ENCODE peak calls at places on chromosomes 11 and 22, in five cellular contexts. G is pancreas, H is NCI-H1092 treated with DMSO at 0.1 percent for 48 hours, I is NCI-H510A treated with DMSO at 0.1 percent for 48 hours, Q is retina. Z is an unnamed sample.

GRCh38 chr22:37269930-37270678 is 12.2 kb upstream of the CYTH4 start:
- DNase-seq in H (no peak), I (no peak), G (no peak), Q (no peak), Z (no peak)

GRCh38 chr11:70568504-70569172 is 170.3 kb downstream of the CTTN start:
- DNase-seq in H (no peak), G (no peak), I (no peak), Q (no peak), Z (no peak)

GRCh38 chr11:64531906-64532312 is 59.1 kb upstream of the SLC22A12 start:
- DNase-seq in H (no peak), Q (no peak), I (no peak), G (peak; percentile 44), Z (no peak)

GRCh38 chr11:15943418-15944197 is 412.7 kb downstream of the SOX6 start:
- DNase-seq in I (no peak), H (peak; percentile 14), G (no peak), Q (no peak), Z (no peak)

GRCh38 chr11:74175923-74176322 is 4.8 kb downstream of the PPME1 start:
- DNase-seq in G (no peak), I (no peak), H (no peak), Q (no peak), Z (no peak)

GRCh38 chr11:7609015-7609414 is 64.3 kb downstream of the CYB5R2 start:
- DNase-seq in H (no peak), Q (no peak), I (no peak), G (no peak), Z (no peak)

GRCh38 chr11:75268626-75269366 is 28.2 kb downstream of the TPBGL start:
- DNase-seq in Q (no peak), I (no peak), G (peak; percentile 36), H (no peak), Z (no peak)

GRCh38 chr11:117928818-117929567 is at the start of gene TMPRSS13:
- DNase-seq in I (peak; percentile 61), H (no peak), Q (no peak), G (peak; percentile 21), Z (no peak)

GRCh38 chr11:1750481-1750839 is at the start of gene IFITM10:
- DNase-seq in G (peak; percentile 57), I (no peak), Q (no peak), H (no peak), Z (no peak)

GRCh38 chr11:57377098-57377497 is 3.9 kb downstream of the PRG3 start:
- DNase-seq in G (no peak), H (no peak), Q (no peak), I (no peak), Z (no peak)

GRCh38 chr22:35638408-35638807 is 9.8 kb upstream of the APOL6 start:
- DNase-seq in Q (no peak), H (no peak), I (no peak), G (no peak), Z (no peak)

GRCh38 chr11:98568011-98568410 is 452.7 kb upstream of the CNTN5 start:
- DNase-seq in H (peak; percentile 81), G (no peak), Q (no peak), I (peak; percentile 0), Z (no peak)

GRCh38 chr22:42188808-42189447 is 58.3 kb upstream of the CYP2D6 start:
- DNase-seq in H (no peak), G (no peak), Q (no peak), I (no peak), Z (no peak)

GRCh38 chr11:65498977-65499712 is at the start of gene MALAT1:
- DNase-seq in Q (peak; percentile 94), H (peak; percentile 97), I (peak; percentile 94), G (peak; percentile 99), Z (peak; percentile 93)

GRCh38 chr22:19419464-19420178 is 11.9 kb downstream of the HIRA start:
- DNase-seq in Q (no peak), I (no peak), H (no peak), G (no peak), Z (no peak)

GRCh38 chr11:73975479-73975757 is 7.2 kb downstream of the UCP2 start:
- DNase-seq in Q (no peak), H (no peak), I (no peak), G (peak; percentile 42), Z (no peak)

GRCh38 chr11:63770763-63771162 is 2.2 kb upstream of the ZFTA start:
- DNase-seq in Q (no peak), I (no peak), G (no peak), H (no peak), Z (no peak)

GRCh38 chr11:8870461-8871282 is 40.3 kb upstream of the AKIP1 start:
- DNase-seq in I (peak; percentile 9), G (peak; percentile 83), Q (peak; percentile 84), H (peak; percentile 62), Z (no peak)

GRCh38 chr11:65295001-65295400 is 19.7 kb upstream of the CDC42EP2 start:
- DNase-seq in H (no peak), I (no peak), Q (no peak), G (no peak), Z (no peak)

GRCh38 chr11:18836415-18836814 is 44.8 kb upstream of the PTPN5 start:
- DNase-seq in H (no peak), I (no peak), G (no peak), Q (no peak), Z (no peak)

GRCh38 chr11:60880635-60881282 is 13.4 kb downstream of the ZP1 start:
- DNase-seq in I (peak; percentile 94), Q (no peak), H (peak; percentile 92), G (no peak), Z (no peak)

GRCh38 chr11:14300661-14301304 is 58.2 kb downstream of the RRAS2 start:
- DNase-seq in I (peak; percentile 10), Q (peak; percentile 50), H (peak; percentile 15), G (no peak), Z (peak; percentile 11)

GRCh38 chr11:114386545-114386944 is 13.8 kb downstream of the C11orf71 start:
- DNase-seq in Q (no peak), G (no peak), H (no peak), I (no peak), Z (no peak)

GRCh38 chr11:45041556-45041955 is 90.9 kb upstream of the TP53I11 start:
- DNase-seq in H (peak; percentile 96), I (no peak), Q (peak; percentile 81), G (no peak), Z (no peak)

GRCh38 chr11:14012836-14013235 is 50.3 kb downstream of the SPON1 start:
- DNase-seq in I (no peak), H (no peak), Q (no peak), G (no peak), Z (no peak)

GRCh38 chr11:17767301-17767885 is 32.8 kb downstream of the KCNC1 start:
- DNase-seq in Q (no peak), H (no peak), G (peak; percentile 15), I (no peak), Z (no peak)

GRCh38 chr11:17171342-17171741 is 36.4 kb downstream of the PIK3C2A start:
- DNase-seq in G (no peak), Q (no peak), I (no peak), H (no peak), Z (no peak)

GRCh38 chr22:50191041-50191740 is 5.5 kb downstream of the TRABD start:
- DNase-seq in Q (no peak), G (peak; percentile 56), H (no peak), I (no peak), Z (peak; percentile 80)

GRCh38 chr11:106958506-106959248 is 59.6 kb downstream of the GUCY1A2 start:
- DNase-seq in I (no peak), H (no peak), G (no peak), Q (no peak), Z (no peak)

GRCh38 chr11:36295926-36296325 is at the start of gene PRR5L:
- DNase-seq in H (no peak), G (no peak), I (no peak), Q (peak; percentile 44), Z (no peak)

GRCh38 chr11:95134491-95134890 is 44.8 kb downstream of the ENDOD1 start:
- DNase-seq in I (no peak), G (no peak), Q (no peak), H (no peak), Z (no peak)

GRCh38 chr11:105447936-105448702 is 161.8 kb upstream of the GRIA4 start:
- DNase-seq in I (no peak), H (no peak), G (no peak), Q (no peak), Z (no peak)

GRCh38 chr11:119476666-119477331 is 53.8 kb upstream of the THY1 start:
- DNase-seq in G (no peak), I (no peak), H (no peak), Q (peak; percentile 6), Z (no peak)

GRCh38 chr11:23976776-23977380 is 520.0 kb upstream of the LUZP2 start:
- DNase-seq in Q (no peak), H (no peak), G (no peak), I (no peak), Z (no peak)

GRCh38 chr22:31045900-31046587 is 35.1 kb upstream of the SMTN start:
- DNase-seq in Q (no peak), H (peak; percentile 70), I (no peak), G (no peak), Z (no peak)

GRCh38 chr11:121466063-121466794 is 13.5 kb upstream of the SORL1-AS1 start:
- DNase-seq in Q (peak; percentile 60), G (peak; percentile 84), I (no peak), H (peak; percentile 82), Z (peak; percentile 19)

GRCh38 chr11:115284766-115285165 is 219.4 kb downstream of the CADM1 start:
- DNase-seq in Q (no peak), H (no peak), G (no peak), I (no peak), Z (no peak)

GRCh38 chr11:59807047-59807446 is 3.5 kb downstream of the MRPL16 start:
- DNase-seq in G (no peak), H (no peak), Q (no peak), I (no peak), Z (no peak)